ENCODE peak calls at places on chromosome 7, in four cellular contexts. O is K562, U is GM12878, M is HepG2. V is an unnamed sample.

GRCh38 chr7:155356323-155357105 is 58.8 kb downstream of the INSIG1 start:
- DNase-seq in O (peak; percentile 42), U (no peak), M (peak; percentile 7), V (peak; percentile 61)

GRCh38 chr7:90766814-90767564 is 170.9 kb downstream of the CDK14 start:
- DNase-seq in O (no peak), U (no peak), M (peak; percentile 94), V (no peak)

GRCh38 chr7:157027568-157028527 is 17.4 kb upstream of the MNX1 start:
- DNase-seq in O (no peak), U (no peak), M (no peak), V (no peak)

GRCh38 chr7:140209866-140210609 is 33.3 kb upstream of the KDM7A start:
- DNase-seq in O (no peak), U (peak; percentile 85), M (no peak), V (no peak)

GRCh38 chr7:94348142-94348541 is 46.6 kb upstream of the COL1A2 start:
- DNase-seq in O (no peak), U (no peak), M (no peak), V (no peak)

GRCh38 chr7:142553216-142553615 is 196.1 kb upstream of the PRSS1 start:
- DNase-seq in O (no peak), U (no peak), M (no peak), V (no peak)

GRCh38 chr7:75849573-75849972 is 29.3 kb upstream of the RHBDD2 start:
- DNase-seq in O (no peak), U (no peak), M (no peak), V (no peak)

GRCh38 chr7:70143089-70144044 is 545.1 kb downstream of the AUTS2 start:
- DNase-seq in O (no peak), U (no peak), M (no peak), V (no peak)

GRCh38 chr7:103348452-103348851 is 1.0 kb downstream of the PSMC2 start:
- DNase-seq in O (no peak), U (no peak), M (no peak), V (no peak)

GRCh38 chr7:47153076-47153475 is 428.8 kb downstream of the TNS3 start:
- DNase-seq in O (no peak), U (no peak), M (peak; percentile 66), V (no peak)

GRCh38 chr7:114889646-114890285 is 32.1 kb upstream of the MDFIC start:
- DNase-seq in O (no peak), U (no peak), M (peak; percentile 1), V (no peak)

GRCh38 chr7:129163875-129164544 is 19.5 kb downstream of the TSPAN33 start:
- DNase-seq in O (peak; percentile 67), U (no peak), M (peak; percentile 40), V (no peak)

GRCh38 chr7:3294432-3295100 is 6.5 kb upstream of the SDK1 start:
- DNase-seq in O (no peak), U (no peak), M (no peak), V (peak; percentile 36)

GRCh38 chr7:44618754-44619153 is 12.3 kb downstream of the OGDH start:
- DNase-seq in O (no peak), U (no peak), M (no peak), V (no peak)

GRCh38 chr7:50475340-50475739 is 25.2 kb upstream of the FIGNL1 start:
- DNase-seq in O (no peak), U (no peak), M (no peak), V (no peak)

GRCh38 chr7:30927040-30927439 is 15.4 kb downstream of the AQP1 start:
- DNase-seq in O (no peak), U (no peak), M (no peak), V (no peak)

GRCh38 chr7:113561446-113561845 is 357.4 kb downstream of the PPP1R3A start:
- DNase-seq in O (no peak), U (no peak), M (no peak), V (no peak)

GRCh38 chr7:12761691-12762090 is 74.3 kb downstream of the ARL4A start:
- DNase-seq in O (no peak), U (no peak), M (no peak), V (no peak)

GRCh38 chr7:134722786-134723322 is 56.6 kb upstream of the CALD1 start:
- DNase-seq in O (no peak), U (no peak), M (no peak), V (no peak)

GRCh38 chr7:134727711-134728110 is 51.7 kb upstream of the CALD1 start:
- DNase-seq in O (no peak), U (no peak), M (no peak), V (no peak)

GRCh38 chr7:134726581-134726980 is 52.9 kb upstream of the CALD1 start:
- DNase-seq in O (no peak), U (no peak), M (no peak), V (no peak)

GRCh38 chr7:134723904-134724303 is 55.5 kb upstream of the CALD1 start:
- DNase-seq in O (no peak), U (no peak), M (no peak), V (no peak)

DNA sequence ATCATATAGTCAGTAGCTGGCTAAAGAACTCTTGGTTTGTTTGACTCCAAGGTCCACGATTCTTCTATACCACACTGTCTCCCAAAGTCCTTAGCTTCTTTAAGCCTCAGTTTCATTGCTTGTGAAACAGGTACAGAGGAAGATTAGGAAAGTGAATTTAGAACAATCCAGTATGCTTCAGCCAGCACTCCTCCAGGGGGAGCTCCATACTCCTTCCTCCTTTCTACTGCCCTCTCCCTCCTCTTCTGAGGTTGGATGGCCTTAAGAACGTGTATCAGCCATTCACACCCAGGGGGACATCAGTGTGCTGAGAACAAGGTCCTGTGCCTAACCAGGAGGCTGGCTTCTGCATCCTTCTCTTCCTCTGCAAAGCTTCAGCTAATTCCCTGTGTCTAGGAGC is 54.8 kb upstream of the CALD1 start:
- DNase-seq in O (no peak), U (peak; percentile 11), M (peak; percentile 10), V (peak; percentile 41)
- TF ChIP-seq SP1 in O (no peak), U (no peak), M (no peak), V (no peak)

GRCh38 chr7:293681-294439 is 3.9 kb downstream of the FOXL3 start:
- DNase-seq in O (no peak), U (no peak), M (no peak), V (no peak)
- TF ChIP-seq ESRRA in O (no peak), U (no peak), M (no peak), V (no peak)

GRCh38 chr7:53661645-53662217 is 626.3 kb downstream of the POM121L12 start:
- DNase-seq in O (no peak), U (no peak), M (no peak), V (no peak)

GRCh38 chr7:53657586-53657985 is 622.2 kb downstream of the POM121L12 start:
- DNase-seq in O (no peak), U (no peak), M (no peak), V (no peak)

GRCh38 chr7:53658956-53659355 is 623.5 kb downstream of the POM121L12 start:
- DNase-seq in O (no peak), U (no peak), M (no peak), V (no peak)

DNA sequence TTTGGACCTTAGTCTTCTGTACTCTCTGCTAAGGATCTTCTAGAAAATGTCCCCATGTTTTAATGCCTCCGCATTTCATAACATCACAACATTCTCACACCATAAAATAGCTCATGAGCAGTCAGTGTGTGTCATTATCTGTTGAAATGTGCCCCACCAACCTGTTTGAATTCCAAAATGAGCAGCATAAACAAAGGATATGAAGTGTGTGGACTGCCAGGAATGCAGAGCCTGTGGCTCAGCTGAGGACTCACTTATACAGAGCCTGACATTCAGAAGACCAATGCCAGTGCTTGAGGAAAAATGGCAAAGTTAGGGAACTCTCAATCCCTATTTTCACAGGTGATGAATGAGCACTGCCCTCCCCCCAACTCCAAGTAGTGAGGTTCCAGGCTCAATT is 621.4 kb downstream of the POM121L12 start:
- DNase-seq in O (no peak), U (no peak), M (no peak), V (no peak)
- TF ChIP-seq ATF2 in O (no peak), U (no peak), M (no peak), V (no peak)

DNA sequence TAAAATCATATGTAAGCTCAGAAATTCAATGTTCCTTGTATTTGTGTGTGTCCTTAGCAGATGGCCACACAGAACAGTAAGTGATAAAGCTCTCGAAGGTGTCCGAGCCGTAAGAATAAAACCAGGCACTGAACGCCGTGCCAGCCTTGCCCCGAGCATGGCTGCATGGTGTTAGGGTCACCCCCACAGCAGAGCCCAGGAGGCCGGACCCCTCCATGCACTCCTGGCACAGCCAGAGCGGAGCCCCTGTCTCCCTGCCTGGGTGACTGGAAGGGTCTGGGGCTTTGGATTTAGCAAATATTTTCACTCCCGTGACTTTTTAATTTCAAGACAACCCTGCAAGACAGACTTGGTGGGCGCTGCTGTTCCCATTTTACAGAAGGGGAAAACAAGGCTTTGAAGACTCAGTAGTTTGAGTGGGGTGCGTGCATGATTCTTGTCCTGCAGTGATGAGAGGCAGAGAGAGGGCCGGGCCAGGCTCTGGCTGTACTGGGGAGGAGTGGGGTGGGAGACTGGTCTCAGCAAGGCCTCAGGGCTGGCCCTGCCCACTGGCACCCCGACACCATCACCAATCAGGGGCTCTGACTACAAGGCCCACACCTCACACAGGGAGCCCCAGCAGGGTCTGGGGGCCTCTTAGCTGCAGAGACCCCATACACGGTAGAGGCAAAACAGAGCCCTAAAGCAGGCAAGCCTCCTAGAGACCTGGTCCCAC is 39.4 kb downstream of the VIPR2 start:
- DNase-seq in O (no peak), U (no peak), M (no peak), V (no peak)
- TF ChIP-seq SP1 in O (no peak), U (no peak), M (no peak), V (no peak)

GRCh38 chr7:111159426-111159825 is 68.5 kb downstream of the LRRN3 start:
- DNase-seq in O (no peak), U (no peak), M (no peak), V (no peak)
- TF ChIP-seq ESRRA in O (no peak), U (no peak), M (no peak), V (no peak)

DNA sequence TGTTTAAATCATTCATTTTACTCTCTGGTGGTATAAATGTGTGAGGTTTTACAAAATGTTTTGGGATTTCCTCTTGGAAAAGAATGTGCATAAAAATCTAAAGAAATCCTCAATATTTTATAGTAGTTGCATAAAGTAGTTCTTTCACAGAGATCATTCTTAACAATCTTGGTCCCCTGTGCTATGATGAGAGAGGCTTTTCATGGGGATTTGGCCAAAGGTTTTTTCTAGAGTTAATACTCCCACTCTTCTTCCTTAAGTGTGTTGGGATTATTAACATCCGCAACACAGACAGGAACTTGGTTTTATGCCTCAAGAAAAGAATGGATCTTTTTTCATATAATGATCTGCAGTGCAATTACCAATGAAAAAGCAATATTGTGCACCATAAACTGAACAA is 71.6 kb downstream of the AGMO start:
- DNase-seq in O (no peak), U (no peak), M (no peak), V (no peak)
- TF ChIP-seq ATF2 in O (no peak), U (no peak), M (no peak), V (no peak)

GRCh38 chr7:84492565-84493034 is 298.0 kb upstream of the SEMA3A start:
- DNase-seq in O (no peak), U (no peak), M (no peak), V (no peak)

GRCh38 chr7:84502222-84502621 is 307.6 kb upstream of the SEMA3A start:
- DNase-seq in O (no peak), U (no peak), M (no peak), V (no peak)

GRCh38 chr7:84492128-84492527 is 297.5 kb upstream of the SEMA3A start:
- DNase-seq in O (no peak), U (no peak), M (no peak), V (no peak)

GRCh38 chr7:84497873-84498272 is 303.3 kb upstream of the SEMA3A start:
- DNase-seq in O (no peak), U (no peak), M (no peak), V (no peak)
- TF ChIP-seq SP1 in O (no peak), U (no peak), M (no peak), V (no peak)

V was measured in WTC11.